ENCODE peak calls at places on chromosome 9, in ten cellular contexts. T, E, H, A, X, B, F, K, Q and N are unnamed samples.

GRCh38 chr9:134570726-134571325 is 70.8 kb upstream of the COL5A1 start:
- DNase-seq in T (peak; percentile 16), E (peak; percentile 58), H (no peak), A (no peak), X (no peak), B (no peak), F (no peak), K (no peak), Q (peak; percentile 41), N (peak; percentile 6)

GRCh38 chr9:113705306-113705937 is 170.7 kb upstream of the ZNF618 start:
- DNase-seq in T (no peak), E (peak; percentile 35), H (no peak), A (no peak), X (no peak), B (no peak), F (no peak), K (no peak), Q (no peak), N (no peak)

GRCh38 chr9:110714314-110714713 is 45.7 kb downstream of the MUSK start:
- DNase-seq in T (no peak), E (no peak), H (peak; percentile 50), A (no peak), X (peak; percentile 65), B (no peak), F (no peak), K (no peak), Q (no peak), N (no peak)

GRCh38 chr9:26975728-26976707 is 19.8 kb downstream of the IFT74 start:
- DNase-seq in T (no peak), E (peak; percentile 73), H (peak; percentile 46), A (peak; percentile 18), X (no peak), B (peak; percentile 58), F (no peak), K (no peak), Q (no peak), N (peak; percentile 34)

GRCh38 chr9:32394381-32395049 is 10.1 kb downstream of the ACO1 start:
- DNase-seq in T (no peak), E (no peak), H (peak; percentile 23), A (no peak), X (no peak), B (no peak), F (no peak), K (no peak), Q (no peak), N (no peak)

GRCh38 chr9:115164511-115164974 is 46.6 kb upstream of the TNC start:
- DNase-seq in T (no peak), E (no peak), H (peak; percentile 33), A (no peak), X (peak; percentile 55), B (no peak), F (no peak), K (no peak), Q (peak; percentile 64), N (peak; percentile 42)

GRCh38 chr9:120099064-120099463 is 480.9 kb downstream of the CDK5RAP2 start:
- DNase-seq in T (no peak), E (peak; percentile 4), H (no peak), A (no peak), X (no peak), B (no peak), F (no peak), K (peak; percentile 47), Q (no peak), N (no peak)

GRCh38 chr9:73151653-73152382 is at the start of gene ANXA1:
- DNase-seq in T (no peak), E (peak; percentile 73), H (peak; percentile 83), A (peak; percentile 13), X (peak; percentile 73), B (no peak), F (no peak), K (peak; percentile 9), Q (no peak), N (no peak)

GRCh38 chr9:38421498-38422211 is 2.6 kb downstream of the IGFBPL1 start:
- DNase-seq in T (no peak), E (peak; percentile 23), H (no peak), A (no peak), X (no peak), B (no peak), F (no peak), K (no peak), Q (no peak), N (no peak)

GRCh38 chr9:87685871-87686519 is 39.9 kb upstream of the CTSL start:
- DNase-seq in T (no peak), E (no peak), H (peak; percentile 27), A (peak; percentile 35), X (no peak), B (peak; percentile 66), F (no peak), K (peak; percentile 18), Q (peak; percentile 63), N (no peak)

GRCh38 chr9:4929917-4930316 is 55.2 kb upstream of the JAK2 start:
- DNase-seq in T (no peak), E (no peak), H (peak; percentile 20), A (no peak), X (no peak), B (no peak), F (no peak), K (no peak), Q (no peak), N (no peak)

GRCh38 chr9:18405240-18405639 is 68.7 kb upstream of the ADAMTSL1 start:
- DNase-seq in T (no peak), E (no peak), H (no peak), A (no peak), X (no peak), B (peak; percentile 12), F (no peak), K (no peak), Q (no peak), N (no peak)

GRCh38 chr9:79581388-79581787 is 9.6 kb downstream of the TLE4 start:
- DNase-seq in T (no peak), E (no peak), H (peak; percentile 75), A (no peak), X (no peak), B (peak; percentile 41), F (no peak), K (no peak), Q (no peak), N (no peak)

GRCh38 chr9:109704546-109704945 is 75.5 kb upstream of the PALM2AKAP2 start:
- DNase-seq in T (no peak), E (no peak), H (no peak), A (no peak), X (no peak), B (no peak), F (no peak), K (no peak), Q (no peak), N (no peak)

GRCh38 chr9:136857606-136858412 is 5.7 kb downstream of the MAMDC4 start:
- DNase-seq in T (no peak), E (no peak), H (no peak), A (peak; percentile 8), X (no peak), B (no peak), F (no peak), K (no peak), Q (peak; percentile 69), N (no peak)

GRCh38 chr9:136859821-136860269 is 6.3 kb downstream of the EDF1 start:
- DNase-seq in T (no peak), E (no peak), H (no peak), A (no peak), X (no peak), B (no peak), F (no peak), K (no peak), Q (peak; percentile 59), N (no peak)

GRCh38 chr9:136858452-136858843 is 6.3 kb downstream of the MAMDC4 start:
- DNase-seq in T (peak; percentile 21), E (no peak), H (no peak), A (no peak), X (no peak), B (no peak), F (no peak), K (no peak), Q (no peak), N (no peak)

GRCh38 chr9:136860529-136860928 is 5.6 kb downstream of the EDF1 start:
- DNase-seq in T (no peak), E (no peak), H (no peak), A (no peak), X (no peak), B (no peak), F (no peak), K (no peak), Q (no peak), N (no peak)

GRCh38 chr9:136858844-136859757 is 7.0 kb downstream of the MAMDC4 start:
- DNase-seq in T (peak; percentile 41), E (no peak), H (peak; percentile 51), A (peak; percentile 52), X (peak; percentile 81), B (peak; percentile 95), F (no peak), K (no peak), Q (peak; percentile 69), N (peak; percentile 82)
- H3K4me3 ChIP-seq in T (no peak overlapping the region), E (no peak overlapping the region), H (no peak overlapping the region), A (no peak overlapping the region), X (no peak overlapping the region), B (no peak overlapping the region), F (peak overlapping the region; percentile 36), K (no peak overlapping the region), Q (no peak overlapping the region), N (no peak overlapping the region)

GRCh38 chr9:128771745-128772519 is at the start of gene ZER1:
- DNase-seq in T (peak; percentile 94), E (peak; percentile 91), H (peak; percentile 83), A (peak; percentile 95), X (peak; percentile 93), B (peak; percentile 96), F (peak; percentile 95), K (peak; percentile 97), Q (peak; percentile 95), N (peak; percentile 95)
- TF ChIP-seq POLR2A in T (peak; percentile 77), E (peak; percentile 42), H (peak; percentile 15), A (no peak), X (peak; percentile 81), B (peak; percentile 62), F (peak; percentile 60), K (peak; percentile 85), Q (no peak), N (no peak)

GRCh38 chr9:92424340-92424739 is at the start of gene OMD:
- DNase-seq in T (no peak), E (no peak), H (no peak), A (no peak), X (no peak), B (no peak), F (no peak), K (no peak), Q (no peak), N (no peak)
- H3K4me3 ChIP-seq in T (peak within 1 kb of the TSS; percentile 13), E (no peak within 1 kb of the TSS), H (no peak within 1 kb of the TSS), A (peak within 1 kb of the TSS; percentile 31), X (peak within 1 kb of the TSS; percentile 1), B (peak within 1 kb of the TSS; percentile 26), F (no peak within 1 kb of the TSS), K (no peak within 1 kb of the TSS), Q (peak within 1 kb of the TSS; percentile 30), N (peak within 1 kb of the TSS; percentile 24)

DNA sequence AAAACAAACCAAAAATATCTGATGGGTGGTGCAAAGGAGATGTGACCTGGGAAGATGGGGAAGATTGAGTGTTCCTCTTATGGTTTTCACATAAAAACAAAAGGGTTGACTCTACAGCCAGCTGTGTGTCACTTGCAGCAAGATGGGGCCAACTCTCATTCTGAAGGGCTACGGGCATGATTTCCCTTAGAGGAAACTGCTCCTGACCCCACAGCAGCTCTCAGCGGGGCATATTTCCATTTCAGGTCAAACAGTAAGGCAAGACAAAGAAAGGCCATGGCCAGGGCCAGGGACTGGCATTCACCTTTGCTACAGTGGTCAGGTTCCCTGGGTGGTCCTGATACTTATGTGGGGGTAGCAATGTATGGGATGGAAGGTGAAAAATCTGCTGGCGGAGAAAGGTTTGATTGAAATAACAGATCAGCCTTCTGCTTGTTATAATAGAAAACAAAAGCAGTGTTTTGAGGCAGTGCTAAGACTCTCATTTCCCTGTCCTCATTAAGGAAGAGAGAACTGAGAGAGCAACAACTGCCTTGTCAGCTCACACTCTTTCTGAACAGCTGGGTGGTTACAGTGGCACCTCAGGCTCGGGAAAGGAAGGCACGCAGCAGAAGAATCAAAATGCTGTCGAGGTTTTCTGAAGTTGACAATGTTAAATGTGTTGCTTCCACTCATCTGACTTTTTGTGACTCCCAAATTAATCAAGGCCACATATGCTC is 120.7 kb upstream of the PCA3 start:
- DNase-seq in T (no peak), E (no peak), H (no peak), A (no peak), X (no peak), B (no peak), F (no peak), K (no peak), Q (no peak), N (no peak)
- TF ChIP-seq POLR2A in T (no peak), E (no peak), H (no peak), A (no peak), X (no peak), B (no peak), F (no peak), K (no peak), Q (no peak), N (no peak)